ENCODE peak calls at places on chromosome 2, in six cellular contexts. D, V, C, H, K and T are unnamed samples.

GRCh38 chr2:121999273-121999672 is 243.8 kb downstream of the TSN start:
- DNase-seq in D (peak; percentile 75), V (peak; percentile 23), C (no peak), H (no peak), K (no peak), T (no peak)

GRCh38 chr2:19901201-19901457 is 654 bp downstream of the TTC32 start:
- DNase-seq in D (no peak), V (no peak), C (no peak), H (no peak), K (no peak), T (no peak)

GRCh38 chr2:236840857-236841256 is 244.8 kb upstream of the COPS8 start:
- DNase-seq in D (no peak), V (no peak), C (no peak), H (no peak), K (no peak), T (no peak)

GRCh38 chr2:174477772-174478171 is 9.1 kb downstream of the GPR155 start:
- DNase-seq in D (no peak), V (no peak), C (no peak), H (no peak), K (no peak), T (no peak)

GRCh38 chr2:98775146-98775988 is 44.4 kb upstream of the MGAT4A start:
- DNase-seq in D (no peak), V (no peak), C (no peak), H (no peak), K (no peak), T (no peak)

GRCh38 chr2:169362346-169363026 is at the start of gene LRP2:
- DNase-seq in D (no peak), V (peak; percentile 19), C (no peak), H (no peak), K (no peak), T (peak; percentile 11)

GRCh38 chr2:168928113-168928823 is 27.2 kb downstream of the G6PC2 start:
- DNase-seq in D (no peak), V (no peak), C (no peak), H (no peak), K (no peak), T (no peak)

GRCh38 chr2:233387667-233388528 is 33.6 kb downstream of the DGKD start:
- DNase-seq in D (peak; percentile 97), V (peak; percentile 96), C (no peak), H (no peak), K (no peak), T (peak; percentile 59)

GRCh38 chr2:44392338-44392943 is 30.7 kb downstream of the CAMKMT start:
- DNase-seq in D (peak; percentile 48), V (peak; percentile 84), C (no peak), H (peak; percentile 28), K (no peak), T (peak; percentile 14)